ENCODE peak calls at places on chromosomes 7 and 10, in nine cellular contexts. Z is heart left ventricle; V is osteoblast; P is CD8-positive, alpha-beta memory T cell; C is right lobe of liver; F is uterus; H is stomach; T is foreskin keratinocyte; R is hepatocyte. S is an unnamed sample.

GRCh38 chr10:72085864-72086465 is 2.4 kb downstream of the SPOCK2 start:
- DNase-seq in Z (no peak), V (peak; percentile 80), P (no peak), C (no peak), F (no peak), H (no peak), T (no peak), R (no peak), S (no peak)

GRCh38 chr10:77531441-77532001 is 106.1 kb downstream of the KCNMA1 start:
- DNase-seq in Z (no peak), V (peak; percentile 85), P (no peak), C (peak; percentile 58), F (no peak), H (no peak), T (peak; percentile 73), R (peak; percentile 55), S (no peak)

GRCh38 chr7:325811-326210 is 35.8 kb downstream of the FOXL3 start:
- DNase-seq in Z (peak; percentile 2), V (peak; percentile 56), P (no peak), C (no peak), F (no peak), H (no peak), T (no peak), R (no peak), S (no peak)

GRCh38 chr7:2009541-2010001 is 223.2 kb downstream of the MAD1L1 start:
- DNase-seq in Z (peak; percentile 83), V (peak; percentile 90), P (no peak), C (no peak), F (no peak), H (no peak), T (no peak), R (no peak), S (peak; percentile 42)

GRCh38 chr10:109393425-109393824 is 529.9 kb downstream of the XPNPEP1 start:
- DNase-seq in Z (no peak), V (peak; percentile 43), P (no peak), C (no peak), F (no peak), H (no peak), T (no peak), R (peak; percentile 8), S (no peak)

GRCh38 chr7:41733063-41733398 is 30.1 kb upstream of the INHBA start:
- DNase-seq in Z (no peak), V (no peak), P (no peak), C (no peak), F (no peak), H (no peak), T (peak; percentile 52), R (no peak), S (no peak)

GRCh38 chr7:96949766-96950165 is 55.6 kb upstream of the DLX6 start:
- DNase-seq in Z (no peak), V (peak; percentile 32), P (no peak), C (peak; percentile 74), F (no peak), H (no peak), T (no peak), R (peak; percentile 17), S (no peak)

GRCh38 chr10:26437637-26438461 is at the start of gene APBB1IP:
- DNase-seq in Z (peak; percentile 91), V (peak; percentile 85), P (peak; percentile 53), C (peak; percentile 96), F (no peak), H (peak; percentile 65), T (peak; percentile 13), R (peak; percentile 36), S (peak; percentile 94)

GRCh38 chr10:102475451-102476040 is 24.2 kb upstream of the C10orf95 start:
- DNase-seq in Z (no peak), V (peak; percentile 47), P (no peak), C (no peak), F (no peak), H (no peak), T (no peak), R (no peak), S (no peak)
- H3K27ac ChIP-seq in Z (no peak overlapping the region), V (no peak overlapping the region), P (no peak overlapping the region), C (no peak overlapping the region), F (no peak overlapping the region), H (no peak overlapping the region), T (no peak overlapping the region), R (no peak overlapping the region), S (no peak overlapping the region)

GRCh38 chr10:129965418-129965793 is 1.3 kb upstream of the EBF3 start:
- DNase-seq in Z (no peak), V (no peak), P (no peak), C (no peak), F (no peak), H (no peak), T (no peak), R (no peak), S (no peak)
- H3K27me3 ChIP-seq in Z (peaks cover 98% of the 10 kb centered on the region), V (peaks cover 34% of the 10 kb centered on the region), P (peaks cover 53% of the 10 kb centered on the region), C (peaks cover 37% of the 10 kb centered on the region), F (peaks cover 79% of the 10 kb centered on the region), H (peaks cover 71% of the 10 kb centered on the region), T (peaks cover 100% of the 10 kb centered on the region), R (peaks cover 90% of the 10 kb centered on the region), S (peaks cover 93% of the 10 kb centered on the region)

GRCh38 chr10:119368581-119368980 is 161.2 kb downstream of the GRK5 start:
- DNase-seq in Z (no peak), V (no peak), P (no peak), C (no peak), F (no peak), H (no peak), T (no peak), R (no peak), S (no peak)
- H3K4me1 ChIP-seq in Z (peaks cover 93% of the 10 kb centered on the region), V (peaks cover 23% of the 10 kb centered on the region), P (no peaks in the 10 kb centered on the region), C (no peaks in the 10 kb centered on the region), F (peaks cover 5% of the 10 kb centered on the region), H (peaks cover 65% of the 10 kb centered on the region), T (no peaks in the 10 kb centered on the region), R (peaks cover 28% of the 10 kb centered on the region), S (peaks cover 75% of the 10 kb centered on the region)

GRCh38 chr10:132467464-132468149 is 70.0 kb upstream of the INPP5A start:
- DNase-seq in Z (peak; percentile 57), V (peak; percentile 73), P (no peak), C (peak; percentile 42), F (no peak), H (no peak), T (no peak), R (no peak), S (no peak)
- H3K27ac ChIP-seq in Z (no peak overlapping the region), V (no peak overlapping the region), P (no peak overlapping the region), C (no peak overlapping the region), F (peak overlapping the region; percentile 92), H (peak overlapping the region; percentile 80), T (no peak overlapping the region), R (no peak overlapping the region), S (peak overlapping the region; percentile 47)

GRCh38 chr7:101060992-101061391 is 24.3 kb upstream of the TRIM56 start:
- DNase-seq in Z (no peak), V (no peak), P (no peak), C (no peak), F (no peak), H (no peak), T (no peak), R (no peak), S (no peak)
- H3K27me3 ChIP-seq in Z (peaks cover 57% of the 10 kb centered on the region), V (peaks cover 14% of the 10 kb centered on the region), P (peaks cover 7% of the 10 kb centered on the region), C (no peaks in the 10 kb centered on the region), F (peaks cover 6% of the 10 kb centered on the region), H (no peaks in the 10 kb centered on the region), T (peaks cover 2% of the 10 kb centered on the region), R (peaks cover 15% of the 10 kb centered on the region), S (peaks cover 46% of the 10 kb centered on the region)

DNA sequence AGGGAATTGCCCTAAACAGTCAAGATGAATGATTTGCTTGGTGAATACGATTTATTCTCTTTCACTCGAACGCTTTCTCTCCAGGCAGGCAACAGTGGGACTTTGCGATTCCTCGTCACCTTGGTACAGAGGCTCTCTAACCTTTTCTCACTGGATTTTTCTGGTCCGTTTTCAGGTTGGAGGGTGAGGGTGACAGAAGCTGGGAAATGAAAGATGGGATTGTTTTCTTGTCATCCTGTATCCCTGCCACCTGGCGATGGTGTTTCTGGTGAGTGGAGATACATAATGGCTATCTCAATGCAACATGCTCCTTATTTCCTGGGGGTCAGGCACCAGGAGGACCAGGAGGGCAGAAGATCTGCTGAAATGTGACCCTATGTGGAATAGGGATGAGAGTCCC is 126.3 kb downstream of the GATA3 start:
- DNase-seq in Z (no peak), V (no peak), P (no peak), C (no peak), F (no peak), H (no peak), T (no peak), R (no peak), S (no peak)
- H3K4me1 ChIP-seq in Z (no peaks in the 10 kb centered on the region), V (no peaks in the 10 kb centered on the region), P (peaks cover 18% of the 10 kb centered on the region), C (no peaks in the 10 kb centered on the region), F (no peaks in the 10 kb centered on the region), H (no peaks in the 10 kb centered on the region), T (no peaks in the 10 kb centered on the region), R (no peaks in the 10 kb centered on the region), S (no peaks in the 10 kb centered on the region)

GRCh38 chr10:113059001-113059780 is 109.1 kb downstream of the TCF7L2 start:
- DNase-seq in Z (no peak), V (peak; percentile 84), P (no peak), C (no peak), F (peak; percentile 72), H (no peak), T (no peak), R (peak; percentile 39), S (no peak)

GRCh38 chr10:113056468-113057021 is 106.5 kb downstream of the TCF7L2 start:
- DNase-seq in Z (no peak), V (no peak), P (no peak), C (no peak), F (peak; percentile 49), H (no peak), T (peak; percentile 63), R (peak; percentile 41), S (no peak)

GRCh38 chr10:113060221-113061053 is 110.4 kb downstream of the TCF7L2 start:
- DNase-seq in Z (peak; percentile 73), V (no peak), P (no peak), C (no peak), F (no peak), H (no peak), T (no peak), R (peak; percentile 52), S (no peak)

GRCh38 chr10:113056030-113056429 is 106.0 kb downstream of the TCF7L2 start:
- DNase-seq in Z (no peak), V (no peak), P (no peak), C (no peak), F (no peak), H (no peak), T (no peak), R (no peak), S (no peak)

GRCh38 chr10:113058175-113058961 is 108.3 kb downstream of the TCF7L2 start:
- DNase-seq in Z (no peak), V (no peak), P (no peak), C (no peak), F (peak; percentile 51), H (no peak), T (no peak), R (peak; percentile 61), S (no peak)
- H3K27ac ChIP-seq in Z (peak overlapping the region; percentile 81), V (peak overlapping the region; percentile 98), P (no peak overlapping the region), C (no peak overlapping the region), F (peak overlapping the region; percentile 80), H (peak overlapping the region; percentile 81), T (no peak overlapping the region), R (peak overlapping the region; percentile 90), S (peak overlapping the region; percentile 75)